ENCODE peak calls at places on chromosomes 13 and 19, in five cellular contexts. G, M, A, E and O are unnamed samples.

GRCh38 chr19:48638831-48639381 is 1.7 kb upstream of the DBP start:
- DNase-seq in M (no peak), G (no peak), A (peak), E (peak), O (no peak)

GRCh38 chr19:35959040-35959967 is 23.1 kb downstream of the LRFN3 start:
- DNase-seq in A (peak), M (no peak), E (no peak), G (no peak), O (no peak)

GRCh38 chr13:51687928-51688714 is 103.9 kb downstream of the WDFY2 start:
- DNase-seq in M (no peak), A (no peak), E (no peak), G (peak), O (no peak)

GRCh38 chr13:21913010-21913409 is 242.1 kb downstream of the FGF9 start:
- DNase-seq in E (no peak), G (no peak), A (no peak), M (peak), O (no peak)

GRCh38 chr13:30551194-30551593 is 66.5 kb upstream of the USPL1 start:
- DNase-seq in E (no peak), G (no peak), M (peak), A (no peak), O (peak)

GRCh38 chr13:114285166-114285808 is 3.9 kb downstream of the UPF3A start:
- DNase-seq in E (no peak), G (no peak), M (no peak), A (no peak), O (peak)

GRCh38 chr19:6854758-6855157 is 32.6 kb upstream of the ADGRE1 start:
- DNase-seq in E (no peak), G (no peak), M (no peak), A (no peak), O (no peak)

GRCh38 chr13:96020155-96020575 is 33.0 kb downstream of the UGGT2 start:
- DNase-seq in E (no peak), G (peak), M (peak), A (no peak), O (peak)

GRCh38 chr19:56705939-56706338 is 34.4 kb upstream of the ZNF835 start:
- DNase-seq in G (no peak), A (no peak), M (no peak), E (no peak), O (no peak)

GRCh38 chr13:112942689-112943308 is 26.2 kb upstream of the MCF2L start:
- DNase-seq in E (peak), G (peak), M (peak), A (peak), O (peak)

GRCh38 chr13:110363009-110363408 is 55.9 kb downstream of the COL4A2 start:
- DNase-seq in G (no peak), A (no peak), E (peak), M (no peak), O (no peak)

GRCh38 chr13:30735025-30735967 is at the start of gene ALOX5AP:
- DNase-seq in M (no peak), G (no peak), A (peak), E (no peak), O (no peak)

GRCh38 chr13:113907637-113908617 is 44.1 kb upstream of the GAS6 start:
- DNase-seq in E (peak), M (no peak), G (peak), A (peak), O (no peak)

GRCh38 chr19:6273701-6274601 is 5.8 kb downstream of the MLLT1 start:
- DNase-seq in A (no peak), E (peak), M (no peak), G (no peak), O (no peak)

GRCh38 chr13:44352671-44353070 is 21.0 kb upstream of the SERP2 start:
- DNase-seq in E (no peak), G (no peak), A (no peak), M (no peak), O (no peak)

GRCh38 chr19:44566984-44567383 is 37.5 kb upstream of the CEACAM20 start:
- DNase-seq in G (no peak), E (no peak), M (no peak), A (no peak), O (no peak)

GRCh38 chr13:53191091-53191490 is 162.5 kb downstream of the OLFM4 start:
- DNase-seq in A (no peak), M (no peak), E (no peak), G (no peak), O (peak)

GRCh38 chr19:13037161-13037560 is 41.9 kb downstream of the NFIX start:
- DNase-seq in A (no peak), E (peak), M (no peak), G (no peak), O (peak)

GRCh38 chr13:37065893-37066526 is 6.5 kb upstream of the SUPT20H start:
- DNase-seq in E (no peak), A (no peak), G (peak), M (no peak), O (no peak)

GRCh38 chr19:49165111-49165750 is 7.6 kb downstream of the TRPM4 start:
- DNase-seq in A (no peak), M (no peak), E (peak), G (no peak), O (no peak)

GRCh38 chr13:52048516-52048915 is 24.0 kb downstream of the UTP14C start:
- DNase-seq in A (no peak), M (no peak), E (no peak), G (no peak), O (no peak)

GRCh38 chr13:85243831-85244230 is 555.4 kb downstream of the SLITRK6 start:
- DNase-seq in M (no peak), E (no peak), A (no peak), G (no peak), O (no peak)

GRCh38 chr19:44924243-44924725 is 9.9 kb downstream of the APOC1 start:
- DNase-seq in A (no peak), G (no peak), M (no peak), E (no peak), O (no peak)

GRCh38 chr13:66513728-66514127 is 716.4 kb downstream of the PCDH9 start:
- DNase-seq in M (no peak), A (no peak), G (no peak), E (no peak), O (no peak)

GRCh38 chr13:66659291-66660012 is 570.7 kb downstream of the PCDH9 start:
- DNase-seq in E (no peak), M (no peak), A (no peak), G (no peak), O (peak)

GRCh38 chr19:33194884-33195710 is 967 bp downstream of the LRP3 start:
- DNase-seq in A (no peak), M (no peak), E (no peak), G (peak), O (peak)

GRCh38 chr19:35856001-35856400 is 710 bp upstream of the KIRREL2 start:
- DNase-seq in G (peak), M (no peak), E (no peak), A (no peak), O (no peak)

GRCh38 chr19:49692102-49692599 is 1.2 kb downstream of the CPT1C start:
- DNase-seq in M (no peak), G (no peak), E (no peak), A (no peak), O (no peak)

GRCh38 chr13:45786293-45786920 is 65.1 kb downstream of the SIAH3 start:
- DNase-seq in G (no peak), E (no peak), A (no peak), M (no peak), O (no peak)

GRCh38 chr19:11641241-11641640 is 44.0 kb downstream of the ZNF627 start:
- DNase-seq in E (no peak), M (no peak), G (no peak), A (no peak), O (no peak)

GRCh38 chr19:33486407-33486806 is 35.2 kb downstream of the PEPD start:
- DNase-seq in M (no peak), E (peak), G (no peak), A (no peak), O (no peak)

GRCh38 chr13:110245421-110245899 is 61.5 kb downstream of the COL4A1 start:
- DNase-seq in E (no peak), G (no peak), M (no peak), A (no peak), O (no peak)

GRCh38 chr19:44955500-44956439 is 590 bp downstream of the CLPTM1 start:
- DNase-seq in M (peak), G (no peak), E (no peak), A (peak), O (peak)

GRCh38 chr19:5999693-6000092 is 21.8 kb upstream of the RANBP3 start:
- DNase-seq in A (no peak), G (no peak), M (no peak), E (no peak), O (no peak)

GRCh38 chr13:49731766-49732165 is 40.5 kb upstream of the EBPL start:
- DNase-seq in A (no peak), E (no peak), M (no peak), G (no peak), O (no peak)

GRCh38 chr19:10238172-10238783 is 7.1 kb upstream of the S1PR2 start:
- DNase-seq in E (no peak), G (peak), A (no peak), M (no peak), O (peak)

GRCh38 chr13:100131863-100132574 is 43.1 kb downstream of the PCCA start:
- DNase-seq in A (no peak), E (no peak), M (peak), G (peak), O (peak)

GRCh38 chr19:8367327-8368001 is 3.5 kb downstream of the ANGPTL4 start:
- DNase-seq in M (no peak), E (peak), A (no peak), G (peak), O (peak)

GRCh38 chr19:55165952-55166529 is 372 bp downstream of the DNAAF3 start:
- DNase-seq in M (peak), G (peak), E (no peak), A (peak), O (peak)